ENCODE peak calls at places on chromosome 1, in ten cellular contexts. J is ascending aorta; R is CD8-positive, alpha-beta memory T cell; C is GM23248; Y is neuronal stem cell; G is A549; U is cardiac muscle cell; L is uterus; W is psoas muscle; E is body of pancreas. X is an unnamed sample. For H3K4me1, the result is how much of the 10 kb centered on the place peaks cover.

GRCh38 chr1:25219661-25220251 is 12.5 kb downstream of the SYF2 start:
- DNase-seq in J (peak), R (no peak), C (no peak), Y (no peak), G (no peak), U (no peak), L (no peak), W (no peak), E (no peak), X (no peak)

GRCh38 chr1:43773821-43774220 is 66.5 kb downstream of the ST3GAL3 start:
- DNase-seq in J (no peak), R (no peak), C (no peak), Y (no peak), G (no peak), U (no peak), L (no peak), W (no peak), E (no peak), X (no peak)

GRCh38 chr1:85611856-85612255 is 31.3 kb downstream of the CCN1 start:
- DNase-seq in J (peak), R (no peak), C (peak), Y (no peak), G (peak), U (peak), L (peak), W (peak), E (peak), X (peak)

GRCh38 chr1:94504601-94505000 is 37.0 kb downstream of the F3 start:
- DNase-seq in J (no peak), R (no peak), C (no peak), Y (no peak), G (no peak), U (no peak), L (no peak), W (no peak), E (no peak), X (no peak)

GRCh38 chr1:7070389-7071029 is 285.3 kb downstream of the CAMTA1 start:
- DNase-seq in J (peak), R (no peak), C (peak), Y (peak), G (peak), U (peak), L (peak), W (peak), E (peak), X (peak)

GRCh38 chr1:5645135-5645399 is 347.2 kb downstream of the NPHP4 start:
- DNase-seq in J (no peak), R (no peak), C (no peak), Y (no peak), G (no peak), U (no peak), L (no peak), W (no peak), E (no peak), X (no peak)

GRCh38 chr1:157112186-157112867 is 12.7 kb upstream of the ETV3L start:
- DNase-seq in J (peak), R (no peak), C (no peak), Y (no peak), G (no peak), U (no peak), L (no peak), W (no peak), E (no peak), X (no peak)

GRCh38 chr1:180248731-180249681 is 18.9 kb downstream of the LHX4 start:
- DNase-seq in J (no peak), R (no peak), C (peak), Y (no peak), G (no peak), U (peak), L (no peak), W (peak), E (no peak), X (no peak)

GRCh38 chr1:186286615-186287317 is 88.3 kb downstream of the TPR start:
- DNase-seq in J (no peak), R (no peak), C (peak), Y (no peak), G (no peak), U (no peak), L (no peak), W (no peak), E (no peak), X (no peak)

GRCh38 chr1:47885062-47885461 is 112.1 kb downstream of the TRABD2B start:
- DNase-seq in J (no peak), R (no peak), C (no peak), Y (no peak), G (no peak), U (no peak), L (no peak), W (no peak), E (no peak), X (no peak)

GRCh38 chr1:64240209-64240608 is 36.8 kb downstream of the UBE2U start:
- DNase-seq in J (no peak), R (no peak), C (peak), Y (no peak), G (no peak), U (no peak), L (no peak), W (no peak), E (no peak), X (no peak)

GRCh38 chr1:243890576-243890975 is 40.5 kb upstream of the AKT3 start:
- DNase-seq in J (no peak), R (no peak), C (peak), Y (no peak), G (no peak), U (no peak), L (no peak), W (no peak), E (no peak), X (no peak)

GRCh38 chr1:201546093-201546492 is 7.2 kb downstream of the NAV1 start:
- DNase-seq in J (no peak), R (no peak), C (no peak), Y (no peak), G (peak), U (peak), L (no peak), W (no peak), E (no peak), X (no peak)

GRCh38 chr1:98677288-98677687 is 15.8 kb downstream of the SNX7 start:
- DNase-seq in J (no peak), R (no peak), C (peak), Y (no peak), G (peak), U (no peak), L (no peak), W (no peak), E (no peak), X (no peak)

GRCh38 chr1:115338457-115338820 is 390 bp upstream of the NGF start:
- DNase-seq in J (no peak), R (no peak), C (no peak), Y (no peak), G (no peak), U (peak), L (no peak), W (no peak), E (no peak), X (no peak)

GRCh38 chr1:84700065-84700464 is 9.8 kb upstream of the SSX2IP start:
- DNase-seq in J (no peak), R (no peak), C (no peak), Y (no peak), G (no peak), U (no peak), L (no peak), W (no peak), E (no peak), X (no peak)

GRCh38 chr1:58818075-58818474 is 34.2 kb upstream of the JUN start:
- DNase-seq in J (no peak), R (no peak), C (peak), Y (no peak), G (peak), U (no peak), L (no peak), W (no peak), E (no peak), X (no peak)

GRCh38 chr1:94821636-94822305 is 1.6 kb downstream of the SLC44A3 start:
- DNase-seq in J (no peak), R (no peak), C (no peak), Y (no peak), G (no peak), U (no peak), L (no peak), W (no peak), E (peak), X (no peak)

GRCh38 chr1:187476671-187477070 is 647.9 kb downstream of the PLA2G4A start:
- DNase-seq in J (no peak), R (no peak), C (peak), Y (no peak), G (no peak), U (peak), L (no peak), W (no peak), E (no peak), X (no peak)

GRCh38 chr1:225987491-225988316 is 11.4 kb downstream of the SDE2 start:
- DNase-seq in J (no peak), R (no peak), C (peak), Y (no peak), G (peak), U (peak), L (no peak), W (no peak), E (no peak), X (no peak)

GRCh38 chr1:35885961-35886558 is 3.1 kb downstream of the AGO1 start:
- DNase-seq in J (no peak), R (no peak), C (no peak), Y (peak), G (no peak), U (peak), L (no peak), W (no peak), E (peak), X (no peak)

GRCh38 chr1:10979483-10979920 is 33.0 kb upstream of the TARDBP start:
- DNase-seq in J (peak), R (no peak), C (peak), Y (peak), G (no peak), U (no peak), L (no peak), W (peak), E (peak), X (no peak)

GRCh38 chr1:236124965-236125364 is 17.4 kb upstream of the GPR137B start:
- DNase-seq in J (no peak), R (no peak), C (no peak), Y (no peak), G (peak), U (no peak), L (no peak), W (no peak), E (no peak), X (no peak)

GRCh38 chr1:151289991-151290708 is 8.1 kb downstream of the ZNF687 start:
- DNase-seq in J (no peak), R (no peak), C (no peak), Y (no peak), G (no peak), U (no peak), L (no peak), W (no peak), E (no peak), X (no peak)

GRCh38 chr1:77797991-77798390 is 18.5 kb downstream of the MIGA1 start:
- DNase-seq in J (no peak), R (no peak), C (peak), Y (no peak), G (no peak), U (no peak), L (no peak), W (no peak), E (no peak), X (no peak)

GRCh38 chr1:17588048-17588781 is 48.7 kb downstream of the ARHGEF10L start:
- DNase-seq in J (peak), R (no peak), C (peak), Y (no peak), G (peak), U (peak), L (no peak), W (no peak), E (peak), X (no peak)

DNA sequence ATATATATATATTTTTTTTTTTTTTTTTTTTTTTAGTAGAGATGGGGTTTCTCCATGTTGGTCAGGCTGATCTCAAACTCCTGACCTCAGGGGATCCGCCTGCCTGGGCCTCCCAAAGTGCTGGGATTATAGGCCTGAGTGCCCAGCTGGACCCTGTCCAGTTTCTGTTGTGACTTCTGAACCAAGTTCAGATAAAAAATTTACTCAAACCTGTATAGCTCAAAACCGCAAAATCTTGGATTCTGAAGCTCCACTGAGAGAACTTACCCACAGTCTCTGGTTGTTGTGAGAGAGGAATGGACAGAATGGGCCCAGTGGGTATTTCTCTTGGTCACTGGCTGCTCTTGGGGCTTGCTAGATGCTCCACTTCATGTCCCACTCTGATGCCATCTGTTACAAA is 76.4 kb downstream of the HS2ST1 start:
- DNase-seq in J (no peak), R (no peak), C (no peak), Y (no peak), G (no peak), U (no peak), L (no peak), W (no peak), E (no peak), X (no peak)
- H3K4me1 ChIP-seq in J (under half), R (under half), C (under half), Y (under half), G (under half), U (under half), L (under half), W (under half), E (under half), X (under half)

GRCh38 chr1:49048188-49048587 is 271.5 kb upstream of the BEND5 start:
- DNase-seq in J (no peak), R (no peak), C (no peak), Y (no peak), G (no peak), U (no peak), L (no peak), W (no peak), E (no peak), X (no peak)

GRCh38 chr1:49051647-49052046 is 275.0 kb upstream of the BEND5 start:
- DNase-seq in J (no peak), R (no peak), C (no peak), Y (no peak), G (no peak), U (no peak), L (no peak), W (no peak), E (no peak), X (no peak)

GRCh38 chr1:49046305-49046704 is 269.6 kb upstream of the BEND5 start:
- DNase-seq in J (no peak), R (no peak), C (no peak), Y (no peak), G (no peak), U (no peak), L (no peak), W (no peak), E (no peak), X (no peak)

GRCh38 chr1:49050041-49050440 is 273.4 kb upstream of the BEND5 start:
- DNase-seq in J (no peak), R (no peak), C (no peak), Y (no peak), G (no peak), U (no peak), L (no peak), W (no peak), E (no peak), X (no peak)

GRCh38 chr1:49052102-49052501 is 275.4 kb upstream of the BEND5 start:
- DNase-seq in J (no peak), R (no peak), C (no peak), Y (no peak), G (no peak), U (no peak), L (no peak), W (no peak), E (no peak), X (no peak)
- H3K27ac ChIP-seq in J (no peak), R (no peak), C (no peak), Y (no peak), G (no peak), U (no peak), L (no peak), W (no peak), E (no peak), X (no peak)

DNA sequence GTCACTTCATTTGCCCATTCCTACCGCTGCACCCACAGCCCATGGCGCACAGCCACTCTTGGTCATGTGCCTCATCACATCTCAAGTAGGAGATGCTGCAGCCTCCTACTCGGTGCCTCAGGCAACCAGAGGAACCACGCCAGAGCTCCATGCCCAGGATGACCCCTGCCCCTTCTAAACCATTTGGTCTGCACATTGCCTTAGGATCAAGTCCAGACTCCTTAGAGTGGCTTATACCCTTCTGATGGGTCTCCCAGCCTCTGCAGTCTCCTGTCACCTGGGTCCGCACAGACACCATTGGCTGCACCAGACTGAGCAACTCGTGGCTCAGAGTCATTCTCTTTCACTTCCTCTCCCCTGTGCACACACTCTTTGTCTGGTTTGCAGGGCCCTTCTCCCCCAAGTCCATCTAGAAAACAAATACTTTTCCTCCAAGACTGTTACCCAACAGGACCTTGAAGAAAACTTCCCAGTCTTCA is 2.2 kb upstream of the ADORA3 start:
- DNase-seq in J (no peak), R (no peak), C (no peak), Y (no peak), G (no peak), U (no peak), L (no peak), W (no peak), E (peak), X (no peak)
- H3K4me1 ChIP-seq in J (under half), R (half or more), C (under half), Y (under half), G (under half), U (under half), L (under half), W (under half), E (under half), X (under half)

GRCh38 chr1:28983509-28984310 is 69.3 kb downstream of the EPB41 start:
- DNase-seq in J (no peak), R (no peak), C (no peak), Y (peak), G (peak), U (peak), L (no peak), W (peak), E (peak), X (peak)
- H3K27ac ChIP-seq in J (no peak), R (no peak), C (no peak), Y (peak), G (no peak), U (peak), L (no peak), W (peak), E (peak), X (peak)

GRCh38 chr1:1778827-1779675 is 781 bp upstream of the NADK start:
- DNase-seq in J (peak), R (peak), C (peak), Y (peak), G (no peak), U (peak), L (peak), W (peak), E (peak), X (peak)

GRCh38 chr1:1775364-1776226 is 2.7 kb downstream of the NADK start:
- DNase-seq in J (no peak), R (no peak), C (no peak), Y (no peak), G (no peak), U (no peak), L (no peak), W (peak), E (no peak), X (no peak)

GRCh38 chr1:1776672-1777393 is 1.4 kb downstream of the NADK start:
- DNase-seq in J (no peak), R (no peak), C (no peak), Y (no peak), G (no peak), U (peak), L (no peak), W (no peak), E (no peak), X (no peak)

GRCh38 chr1:1777950-1778826 is at the start of gene NADK:
- DNase-seq in J (peak), R (peak), C (peak), Y (peak), G (peak), U (peak), L (peak), W (peak), E (peak), X (no peak)

DNA sequence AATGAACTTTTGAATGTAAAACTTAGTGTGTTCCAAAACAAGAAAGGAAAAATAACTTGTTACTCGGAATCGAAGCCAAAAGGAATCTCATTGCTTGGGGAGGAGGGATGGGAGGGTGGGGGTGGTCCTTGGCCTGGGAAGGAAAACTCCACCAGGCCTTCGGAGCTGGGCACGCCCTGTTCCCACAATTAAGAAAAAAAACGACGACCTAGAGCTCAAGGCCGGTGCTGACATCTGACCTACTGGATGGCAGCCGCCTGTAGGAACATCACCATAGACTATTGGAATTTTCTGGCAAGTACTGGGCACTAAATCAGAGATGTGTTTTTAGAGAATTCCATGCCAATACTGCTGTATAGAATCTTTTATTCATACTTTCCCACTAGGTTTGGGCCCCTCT is 760 bp downstream of the NADK start:
- DNase-seq in J (peak), R (no peak), C (peak), Y (no peak), G (no peak), U (no peak), L (no peak), W (peak), E (peak), X (no peak)
- H3K4me1 ChIP-seq in J (under half), R (half or more), C (under half), Y (under half), G (under half), U (under half), L (under half), W (under half), E (half or more), X (under half)

GRCh38 chr1:199859525-199859924 is 168.0 kb upstream of the NR5A2 start:
- DNase-seq in J (no peak), R (no peak), C (peak), Y (no peak), G (peak), U (no peak), L (no peak), W (no peak), E (peak), X (no peak)
- H3K27ac ChIP-seq in J (no peak), R (no peak), C (peak), Y (no peak), G (peak), U (no peak), L (no peak), W (no peak), E (no peak), X (no peak)

GRCh38 chr1:154488942-154489341 is 13.1 kb upstream of the TDRD10 start:
- DNase-seq in J (no peak), R (no peak), C (no peak), Y (no peak), G (no peak), U (no peak), L (no peak), W (no peak), E (no peak), X (no peak)
- H3K4me1 ChIP-seq in J (under half), R (under half), C (under half), Y (under half), G (under half), U (under half), L (under half), W (under half), E (under half), X (under half)

GRCh38 chr1:232011961-232012360 is 385.4 kb downstream of the DISC1 start:
- DNase-seq in J (no peak), R (no peak), C (peak), Y (no peak), G (no peak), U (no peak), L (no peak), W (no peak), E (no peak), X (no peak)
- H3K27ac ChIP-seq in J (no peak), R (no peak), C (no peak), Y (no peak), G (no peak), U (no peak), L (no peak), W (peak), E (no peak), X (no peak)

GRCh38 chr1:228850141-228851100 is 115.1 kb downstream of the RHOU start:
- DNase-seq in J (no peak), R (no peak), C (no peak), Y (no peak), G (peak), U (no peak), L (no peak), W (no peak), E (no peak), X (no peak)
- H3K4me1 ChIP-seq in J (under half), R (under half), C (under half), Y (under half), G (half or more), U (under half), L (under half), W (under half), E (under half), X (under half)